ENCODE peak calls at places on chromosomes 6 and 20, in seven cellular contexts. E, Z, U, O, G, R and M are unnamed samples.

GRCh38 chr6:113482771-113483170 is 374.4 kb upstream of the MARCKS start:
- DNase-seq in E (no peak), Z (no peak), U (no peak), O (no peak), G (no peak), R (no peak), M (no peak)

GRCh38 chr6:90025418-90026089 is 131.3 kb downstream of the GJA10 start:
- DNase-seq in E (peak), Z (no peak), U (peak), O (peak), G (peak), R (peak), M (peak)

GRCh38 chr6:73798592-73798991 is 102.6 kb downstream of the CD109 start:
- DNase-seq in E (peak), Z (no peak), U (peak), O (peak), G (peak), R (peak), M (peak)

GRCh38 chr20:49030954-49031619 is 15.0 kb upstream of the CSE1L start:
- DNase-seq in E (no peak), Z (no peak), U (no peak), O (no peak), G (no peak), R (no peak), M (no peak)

GRCh38 chr6:72149715-72150114 is 263.4 kb downstream of the RIMS1 start:
- DNase-seq in E (no peak), Z (no peak), U (peak), O (no peak), G (no peak), R (peak), M (no peak)

GRCh38 chr20:62603907-62604785 is 38.2 kb upstream of the SLCO4A1 start:
- DNase-seq in E (no peak), Z (peak), U (no peak), O (no peak), G (no peak), R (no peak), M (no peak)

GRCh38 chr20:21099653-21100589 is 6.2 kb downstream of the LINC00237 start:
- DNase-seq in E (no peak), Z (peak), U (peak), O (peak), G (no peak), R (no peak), M (no peak)

GRCh38 chr6:18389479-18389878 is 2.3 kb downstream of the RNF144B start:
- DNase-seq in E (peak), Z (no peak), U (no peak), O (no peak), G (peak), R (no peak), M (peak)

GRCh38 chr6:152314483-152314832 is 322.7 kb downstream of the SYNE1 start:
- DNase-seq in E (no peak), Z (no peak), U (no peak), O (no peak), G (no peak), R (no peak), M (no peak)

GRCh38 chr6:73739097-73739496 is 43.1 kb downstream of the CD109 start:
- DNase-seq in E (peak), Z (no peak), U (peak), O (peak), G (peak), R (peak), M (peak)

GRCh38 chr6:26543953-26544352 is 5.8 kb downstream of the HMGN4 start:
- DNase-seq in E (no peak), Z (no peak), U (peak), O (peak), G (peak), R (no peak), M (no peak)

GRCh38 chr6:149405823-149406765 is 6.0 kb downstream of the SUMO4 start:
- DNase-seq in E (peak), Z (no peak), U (peak), O (peak), G (peak), R (no peak), M (no peak)

GRCh38 chr20:7702141-7702540 is 238.1 kb downstream of the HAO1 start:
- DNase-seq in E (peak), Z (no peak), U (no peak), O (peak), G (peak), R (no peak), M (no peak)

GRCh38 chr6:43990627-43991619 is 136.3 kb downstream of the MRPL14 start:
- DNase-seq in E (peak), Z (peak), U (no peak), O (peak), G (peak), R (no peak), M (no peak)

GRCh38 chr20:63435552-63435951 is 36.9 kb downstream of the KCNQ2 start:
- DNase-seq in E (no peak), Z (no peak), U (no peak), O (peak), G (no peak), R (no peak), M (no peak)

GRCh38 chr20:870758-871157 is 37.2 kb downstream of the FAM110A start:
- DNase-seq in E (no peak), Z (no peak), U (no peak), O (no peak), G (no peak), R (no peak), M (no peak)

GRCh38 chr20:53757472-53757913 is 163.9 kb upstream of the ZNF217 start:
- DNase-seq in E (no peak), Z (no peak), U (peak), O (no peak), G (no peak), R (no peak), M (no peak)

GRCh38 chr20:24477831-24478547 is 8.6 kb downstream of the SYNDIG1 start:
- DNase-seq in E (no peak), Z (no peak), U (no peak), O (no peak), G (no peak), R (no peak), M (no peak)

GRCh38 chr6:106324726-106325335 is 729 bp downstream of the ATG5 start:
- DNase-seq in E (no peak), Z (no peak), U (peak), O (peak), G (peak), R (no peak), M (no peak)

GRCh38 chr6:85995339-85996033 is 352.8 kb upstream of the SYNCRIP start:
- DNase-seq in E (no peak), Z (no peak), U (no peak), O (no peak), G (no peak), R (no peak), M (no peak)

GRCh38 chr6:116472710-116473109 is 11.5 kb downstream of the CALHM6 start:
- DNase-seq in E (no peak), Z (no peak), U (no peak), O (no peak), G (no peak), R (no peak), M (peak)

GRCh38 chr6:21402368-21402767 is 191.2 kb upstream of the SOX4 start:
- DNase-seq in E (peak), Z (no peak), U (peak), O (peak), G (peak), R (no peak), M (peak)

GRCh38 chr6:16846399-16846778 is 85.1 kb upstream of the ATXN1 start:
- DNase-seq in E (no peak), Z (no peak), U (no peak), O (no peak), G (no peak), R (no peak), M (no peak)

GRCh38 chr20:18057106-18057993 is at the start of gene OVOL2:
- DNase-seq in E (no peak), Z (no peak), U (peak), O (peak), G (no peak), R (no peak), M (no peak)

GRCh38 chr6:158633127-158633526 is 11.4 kb downstream of the DYNLT1 start:
- DNase-seq in E (no peak), Z (no peak), U (no peak), O (no peak), G (no peak), R (no peak), M (no peak)

GRCh38 chr6:136969433-136969832 is 47.3 kb downstream of the SLC35D3 start:
- DNase-seq in E (no peak), Z (peak), U (peak), O (no peak), G (no peak), R (no peak), M (no peak)

GRCh38 chr6:7976485-7977010 is 66.0 kb upstream of the TXNDC5 start:
- DNase-seq in E (peak), Z (no peak), U (no peak), O (no peak), G (no peak), R (no peak), M (no peak)

GRCh38 chr20:19783966-19784401 is 25.9 kb downstream of the RIN2 start:
- DNase-seq in E (no peak), Z (peak), U (peak), O (peak), G (peak), R (no peak), M (peak)

DNA sequence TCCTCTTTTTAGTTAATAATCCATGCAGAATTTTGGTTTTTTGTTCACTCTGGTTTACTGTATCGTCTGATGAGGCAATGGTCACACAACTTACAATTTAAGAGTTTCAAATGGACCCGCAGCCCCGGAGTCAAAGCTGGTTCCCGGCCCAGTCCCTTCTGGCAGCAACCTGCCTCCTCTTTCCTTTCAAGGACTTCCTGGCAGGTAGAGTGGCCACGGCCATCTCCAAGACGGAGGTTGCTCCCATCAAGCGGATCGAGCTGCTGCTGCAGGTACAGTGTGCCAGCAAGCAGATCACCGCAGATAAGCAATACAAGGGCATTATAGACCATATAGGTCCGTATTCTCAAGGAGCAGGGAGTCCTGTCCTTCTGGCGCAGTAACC is 218.2 kb downstream of the GJA1 start:
- DNase-seq in E (no peak), Z (no peak), U (no peak), O (no peak), G (no peak), R (no peak), M (no peak)
- H3K4me3 ChIP-seq in E (no peak), Z (no peak), U (no peak), O (no peak), G (no peak), R (no peak), M (no peak)

GRCh38 chr6:110183292-110183691 is 3.1 kb downstream of the CDC40 start:
- DNase-seq in E (no peak), Z (no peak), U (no peak), O (no peak), G (peak), R (no peak), M (no peak)

GRCh38 chr6:110188791-110189190 is 8.6 kb downstream of the CDC40 start:
- DNase-seq in E (no peak), Z (no peak), U (peak), O (no peak), G (no peak), R (no peak), M (no peak)

GRCh38 chr6:110190726-110191125 is 10.5 kb downstream of the CDC40 start:
- DNase-seq in E (no peak), Z (no peak), U (no peak), O (no peak), G (no peak), R (no peak), M (no peak)

GRCh38 chr6:110181131-110182027 is 1.2 kb downstream of the CDC40 start:
- DNase-seq in E (peak), Z (no peak), U (peak), O (peak), G (peak), R (no peak), M (no peak)

DNA sequence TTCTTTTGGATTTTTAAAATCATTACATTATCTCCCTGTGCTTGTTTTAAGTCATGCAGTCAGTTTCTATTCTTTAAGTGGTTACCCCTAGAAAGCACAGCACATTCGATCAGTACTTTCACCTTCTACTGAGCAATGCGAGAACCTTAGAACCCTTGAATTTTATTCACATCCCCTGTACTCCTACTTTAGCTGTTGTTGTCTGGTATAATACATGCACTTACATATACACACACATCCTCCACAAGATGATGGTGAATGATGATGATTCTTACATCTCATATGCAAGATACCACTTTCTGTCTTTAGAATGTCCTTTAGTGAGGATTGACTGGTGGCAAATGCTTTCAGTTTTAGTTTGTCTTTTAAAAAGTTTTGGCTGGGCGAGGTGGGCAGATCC is 5.7 kb downstream of the CDC40 start:
- DNase-seq in E (no peak), Z (no peak), U (no peak), O (no peak), G (no peak), R (no peak), M (no peak)
- TF ChIP-seq CTCF in E (no peak), Z (no peak), U (no peak), O (no peak), G (no peak), R (no peak), M (no peak)

GRCh38 chr6:139448094-139448649 is 73.7 kb upstream of the CITED2 start:
- DNase-seq in E (no peak), Z (no peak), U (peak), O (peak), G (no peak), R (no peak), M (no peak)

GRCh38 chr6:139449611-139450000 is 75.2 kb upstream of the CITED2 start:
- DNase-seq in E (peak), Z (no peak), U (peak), O (peak), G (peak), R (no peak), M (no peak)

GRCh38 chr6:139446104-139446715 is 71.8 kb upstream of the CITED2 start:
- DNase-seq in E (no peak), Z (no peak), U (no peak), O (no peak), G (no peak), R (no peak), M (no peak)

GRCh38 chr6:139446768-139447167 is 72.3 kb upstream of the CITED2 start:
- DNase-seq in E (no peak), Z (no peak), U (no peak), O (no peak), G (no peak), R (no peak), M (no peak)

GRCh38 chr6:139448998-139449610 is 74.7 kb upstream of the CITED2 start:
- DNase-seq in E (no peak), Z (no peak), U (no peak), O (no peak), G (no peak), R (no peak), M (no peak)
- H3K4me3 ChIP-seq in E (no peak), Z (no peak), U (no peak), O (no peak), G (no peak), R (no peak), M (no peak)

GRCh38 chr6:47168176-47168575 is 126.0 kb upstream of the ADGRF1 start:
- DNase-seq in E (peak), Z (peak), U (peak), O (peak), G (peak), R (peak), M (peak)
- TF ChIP-seq CTCF in E (no peak), Z (no peak), U (no peak), O (no peak), G (peak), R (no peak), M (no peak)

DNA sequence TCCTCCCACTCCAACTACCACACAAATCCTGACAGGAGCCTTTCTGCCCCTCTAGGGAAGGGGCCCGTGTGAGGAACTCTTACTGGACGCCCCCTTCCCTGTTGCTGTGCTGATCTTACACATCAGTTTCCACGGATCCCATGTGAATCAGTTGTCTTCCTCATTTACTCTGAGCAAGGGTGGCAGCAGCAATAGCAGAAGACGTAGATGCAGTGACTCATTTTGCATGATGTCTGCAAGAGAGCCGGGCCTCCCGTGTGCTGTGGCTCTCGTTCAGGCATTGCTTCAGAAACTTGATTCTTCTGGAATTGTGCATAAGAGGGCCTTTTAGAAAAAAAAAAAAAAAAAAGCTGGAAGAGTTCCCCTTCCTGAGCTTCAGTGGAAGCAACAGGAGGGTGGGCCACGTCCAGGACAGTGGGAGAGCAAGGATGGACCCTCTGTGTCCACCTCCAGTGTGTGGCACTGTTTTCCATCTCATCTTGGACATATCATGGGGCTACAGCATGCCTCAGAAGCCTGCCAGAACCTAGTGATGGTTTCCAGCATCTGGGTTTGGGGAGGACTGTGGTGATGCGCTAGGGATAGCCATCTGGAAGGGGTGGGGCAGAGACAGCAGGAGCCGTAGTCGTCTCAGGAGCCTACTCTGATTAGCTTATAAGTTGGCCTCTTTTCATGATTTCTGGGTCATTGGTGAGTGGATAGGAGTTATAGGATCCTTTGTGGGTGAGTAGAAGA is 62.1 kb downstream of the FOXO3 start:
- DNase-seq in E (peak), Z (peak), U (peak), O (peak), G (peak), R (peak), M (peak)
- H3K4me3 ChIP-seq in E (peak), Z (no peak), U (no peak), O (no peak), G (no peak), R (no peak), M (peak)

GRCh38 chr6:161498359-161498758 is 224.5 kb upstream of the AGPAT4 start:
- DNase-seq in E (peak), Z (peak), U (peak), O (peak), G (peak), R (peak), M (peak)
- TF ChIP-seq CTCF in E (peak), Z (peak), U (peak), O (peak), G (peak), R (peak), M (peak)

GRCh38 chr6:68040312-68040778 is 594.7 kb upstream of the ADGRB3 start:
- DNase-seq in E (no peak), Z (no peak), U (no peak), O (peak), G (no peak), R (no peak), M (no peak)

GRCh38 chr6:68042339-68043121 is 592.6 kb upstream of the ADGRB3 start:
- DNase-seq in E (no peak), Z (no peak), U (no peak), O (no peak), G (no peak), R (no peak), M (no peak)

GRCh38 chr6:68038815-68039408 is 596.2 kb upstream of the ADGRB3 start:
- DNase-seq in E (no peak), Z (no peak), U (no peak), O (no peak), G (no peak), R (no peak), M (no peak)

GRCh38 chr6:68039641-68040311 is 595.3 kb upstream of the ADGRB3 start:
- DNase-seq in E (no peak), Z (no peak), U (no peak), O (peak), G (no peak), R (no peak), M (no peak)

DNA sequence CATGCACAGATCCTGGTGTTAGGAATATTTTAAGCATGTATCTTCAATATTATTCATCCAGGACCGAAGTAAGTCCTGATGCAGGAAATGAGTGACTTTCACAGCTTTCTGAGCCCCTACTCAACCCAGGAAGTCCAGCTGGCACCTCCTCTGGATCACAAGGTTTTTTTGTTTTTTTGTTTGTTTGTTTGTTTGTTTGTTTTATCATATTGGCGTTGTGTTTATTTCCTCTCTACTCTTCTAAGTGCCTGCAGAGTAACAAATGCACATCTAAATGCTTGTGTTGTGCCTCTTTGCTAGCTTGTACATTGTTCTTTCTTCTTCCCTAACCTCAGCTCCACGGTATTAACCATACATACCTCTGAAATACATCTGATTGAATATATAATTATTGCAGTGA is 594.3 kb upstream of the ADGRB3 start:
- DNase-seq in E (no peak), Z (no peak), U (no peak), O (no peak), G (no peak), R (no peak), M (no peak)
- H3K4me3 ChIP-seq in E (no peak), Z (peak), U (no peak), O (peak), G (no peak), R (no peak), M (no peak)

GRCh38 chr6:168319279-168320051 is at the start of gene DACT2:
- DNase-seq in E (no peak), Z (no peak), U (no peak), O (peak), G (no peak), R (no peak), M (no peak)
- TF ChIP-seq CTCF in E (no peak), Z (no peak), U (no peak), O (no peak), G (no peak), R (no peak), M (no peak)

GRCh38 chr6:25311251-25311910 is 32.2 kb downstream of the CARMIL1 start:
- DNase-seq in E (peak), Z (no peak), U (peak), O (peak), G (peak), R (no peak), M (no peak)
- H3K4me3 ChIP-seq in E (no peak), Z (no peak), U (no peak), O (no peak), G (no peak), R (no peak), M (no peak)

DNA sequence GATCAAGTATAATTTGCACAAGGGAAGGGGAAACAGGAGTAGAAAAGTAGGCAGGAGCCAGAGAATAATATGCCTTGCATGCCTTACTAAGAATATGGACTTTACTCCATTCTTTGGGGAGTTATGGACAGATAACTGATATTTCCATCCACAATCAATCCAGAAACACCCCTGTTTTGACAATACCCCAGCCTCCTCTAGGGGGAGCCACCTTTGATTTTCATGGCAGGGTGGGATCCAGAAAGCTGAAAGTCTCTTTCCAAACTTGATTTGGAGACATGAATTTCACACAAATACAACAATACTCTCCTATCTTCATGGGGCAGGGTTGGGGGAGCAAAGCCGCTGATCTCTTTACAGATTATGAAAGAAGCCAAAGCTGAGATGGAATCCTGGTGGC is 404.1 kb downstream of the FOXA2 start:
- DNase-seq in E (no peak), Z (no peak), U (no peak), O (no peak), G (no peak), R (no peak), M (no peak)
- TF ChIP-seq CTCF in E (no peak), Z (no peak), U (peak), O (no peak), G (no peak), R (no peak), M (no peak)